ENCODE peak calls at places on chromosomes 16 and 17, in four cellular contexts. W is dorsolateral prefrontal cortex, D is IMR-90, A is kidney. X is an unnamed sample.
A peak's percentile ranks its signal among the peaks of the same experiment; 100 is the strongest.

GRCh38 chr17:47223007-47223406 is 13.9 kb downstream of the MYL4 start:
- DNase-seq in A (no peak), D (no peak), W (no peak), X (no peak)

GRCh38 chr16:63135069-63135468 is 1098.8 kb upstream of the CDH8 start:
- DNase-seq in W (no peak), A (no peak), D (no peak), X (no peak)

GRCh38 chr17:1644493-1645206 is 882 bp downstream of the SCARF1 start:
- DNase-seq in W (no peak), A (no peak), D (peak; percentile 73), X (no peak)

GRCh38 chr17:4849011-4849536 is 15.9 kb downstream of the MINK1 start:
- DNase-seq in A (peak; percentile 48), W (no peak), D (no peak), X (no peak)

GRCh38 chr17:61309857-61310256 is 89.8 kb upstream of the TBX2 start:
- DNase-seq in W (no peak), D (peak; percentile 92), A (no peak), X (no peak)

GRCh38 chr17:57644311-57644710 is 100.8 kb downstream of the CCDC182 start:
- DNase-seq in D (no peak), W (no peak), A (no peak), X (no peak)

GRCh38 chr17:49471089-49471683 is 23.9 kb upstream of the NGFR start:
- DNase-seq in W (peak; percentile 60), A (no peak), D (no peak), X (peak; percentile 34)

GRCh38 chr16:27983244-27983643 is 80.3 kb downstream of the GSG1L start:
- DNase-seq in D (no peak), W (no peak), A (no peak), X (no peak)

GRCh38 chr17:44930667-44931066 is 15.4 kb upstream of the GFAP start:
- DNase-seq in W (no peak), D (no peak), A (peak; percentile 22), X (no peak)

GRCh38 chr16:31134625-31135534 is 647 bp downstream of the PRSS8 start:
- DNase-seq in A (no peak), W (no peak), D (no peak), X (no peak)

GRCh38 chr16:31484491-31485171 is 1.7 kb downstream of the SLC5A2 start:
- DNase-seq in W (no peak), D (no peak), A (peak; percentile 93), X (no peak)

GRCh38 chr16:27853651-27854050 is 209.9 kb downstream of the GSG1L start:
- DNase-seq in A (no peak), W (no peak), D (no peak), X (no peak)

GRCh38 chr16:11698271-11698689 is 30.0 kb downstream of the SNN start:
- DNase-seq in A (no peak), W (no peak), D (peak; percentile 17), X (no peak)

GRCh38 chr17:76995352-76996105 is 127.3 kb downstream of the MGAT5B start:
- DNase-seq in D (no peak), W (no peak), A (no peak), X (no peak)

GRCh38 chr17:72273301-72274056 is 152.7 kb downstream of the SOX9 start:
- DNase-seq in A (no peak), W (no peak), D (peak; percentile 25), X (no peak)

GRCh38 chr16:58020628-58021521 is 4.7 kb upstream of the MMP15 start:
- DNase-seq in W (peak; percentile 84), A (peak; percentile 53), D (peak; percentile 43), X (no peak)

GRCh38 chr17:63314766-63315165 is 131.3 kb downstream of the CYB561 start:
- DNase-seq in W (no peak), A (no peak), D (no peak), X (no peak)

GRCh38 chr16:22946433-22946832 is 132.5 kb downstream of the HS3ST2 start:
- DNase-seq in D (no peak), W (no peak), A (no peak), X (no peak)

GRCh38 chr16:30458561-30459394 is 13.1 kb upstream of the SEPHS2 start:
- DNase-seq in A (peak; percentile 76), W (no peak), D (no peak), X (no peak)

GRCh38 chr16:31487720-31488629 is 5.1 kb downstream of the SLC5A2 start:
- DNase-seq in W (no peak), D (peak; percentile 28), A (peak; percentile 88), X (no peak)

GRCh38 chr17:71899317-71899716 is 221.5 kb upstream of the SOX9 start:
- DNase-seq in W (no peak), D (peak; percentile 59), A (no peak), X (no peak)

GRCh38 chr16:12675852-12676251 is 127.8 kb downstream of the CPPED1 start:
- DNase-seq in W (no peak), A (no peak), D (peak; percentile 75), X (no peak)

GRCh38 chr16:19524866-19525723 is 1.4 kb downstream of the CCP110 start:
- DNase-seq in A (no peak), W (no peak), D (peak; percentile 2), X (no peak)

GRCh38 chr17:70629902-70630301 is 460.6 kb downstream of the KCNJ2 start:
- DNase-seq in D (peak; percentile 13), A (no peak), W (no peak), X (no peak)

GRCh38 chr17:79993390-79994221 is 42.1 kb downstream of the TBC1D16 start:
- DNase-seq in W (no peak), A (peak; percentile 87), D (peak; percentile 94), X (peak; percentile 44)

GRCh38 chr17:28042721-28043291 is 329 bp downstream of the NLK start:
- DNase-seq in W (no peak), A (peak; percentile 66), D (no peak), X (no peak)

GRCh38 chr17:28042657-28042720 is at the start of gene NLK:
- DNase-seq in A (no peak), W (no peak), D (no peak), X (no peak)

GRCh38 chr17:28041068-28041843 is 1.2 kb upstream of the NLK start:
- DNase-seq in W (peak; percentile 100), A (peak; percentile 100), D (peak; percentile 99), X (peak; percentile 98)

GRCh38 chr17:28043296-28043695 is 819 bp downstream of the NLK start:
- DNase-seq in D (no peak), A (no peak), W (no peak), X (no peak)

GRCh38 chr17:28041844-28042656 is 427 bp upstream of the NLK start:
- DNase-seq in A (no peak), D (peak; percentile 31), W (no peak), X (no peak)
- H3K27ac ChIP-seq in A (peak overlapping the region; percentile 57), D (peak overlapping the region; percentile 63), W (peak overlapping the region; percentile 90), X (no peak overlapping the region)

DNA sequence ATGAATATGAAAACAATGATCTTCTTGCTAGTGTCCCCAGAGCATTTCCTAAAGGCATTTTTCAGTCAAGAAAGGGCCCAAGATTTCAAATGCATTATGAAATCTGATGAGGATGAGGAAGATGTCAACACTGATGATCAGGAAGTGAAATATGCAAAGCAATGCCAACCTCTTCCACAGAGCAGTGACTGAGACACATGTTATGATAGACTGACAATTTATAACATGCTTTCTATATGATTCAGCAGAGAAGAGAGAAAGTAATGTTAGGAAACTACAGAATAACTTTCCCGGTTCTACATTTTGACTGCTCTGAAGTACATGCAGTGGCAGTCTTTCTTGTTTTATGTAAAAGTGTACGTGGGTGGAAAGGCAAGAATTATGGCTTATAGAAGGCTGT is 859.1 kb upstream of the GOT2 start:
- DNase-seq in A (no peak), W (no peak), D (peak; percentile 86), X (no peak)
- H3K27ac ChIP-seq in A (no peak overlapping the region), W (no peak overlapping the region), D (peak overlapping the region; percentile 52), X (no peak overlapping the region)

GRCh38 chr16:68366062-68366461 is 55.2 kb downstream of the PRMT7 start:
- DNase-seq in D (no peak), W (no peak), A (no peak), X (no peak)

GRCh38 chr16:68364601-68364998 is 53.8 kb downstream of the PRMT7 start:
- DNase-seq in A (no peak), W (no peak), D (peak; percentile 27), X (peak; percentile 33)

GRCh38 chr16:68363847-68364600 is 53.2 kb downstream of the PRMT7 start:
- DNase-seq in A (peak; percentile 69), D (peak; percentile 11), W (no peak), X (no peak)

GRCh38 chr16:68367034-68367433 is 56.2 kb downstream of the PRMT7 start:
- DNase-seq in A (no peak), D (peak; percentile 9), W (no peak), X (no peak)

DNA sequence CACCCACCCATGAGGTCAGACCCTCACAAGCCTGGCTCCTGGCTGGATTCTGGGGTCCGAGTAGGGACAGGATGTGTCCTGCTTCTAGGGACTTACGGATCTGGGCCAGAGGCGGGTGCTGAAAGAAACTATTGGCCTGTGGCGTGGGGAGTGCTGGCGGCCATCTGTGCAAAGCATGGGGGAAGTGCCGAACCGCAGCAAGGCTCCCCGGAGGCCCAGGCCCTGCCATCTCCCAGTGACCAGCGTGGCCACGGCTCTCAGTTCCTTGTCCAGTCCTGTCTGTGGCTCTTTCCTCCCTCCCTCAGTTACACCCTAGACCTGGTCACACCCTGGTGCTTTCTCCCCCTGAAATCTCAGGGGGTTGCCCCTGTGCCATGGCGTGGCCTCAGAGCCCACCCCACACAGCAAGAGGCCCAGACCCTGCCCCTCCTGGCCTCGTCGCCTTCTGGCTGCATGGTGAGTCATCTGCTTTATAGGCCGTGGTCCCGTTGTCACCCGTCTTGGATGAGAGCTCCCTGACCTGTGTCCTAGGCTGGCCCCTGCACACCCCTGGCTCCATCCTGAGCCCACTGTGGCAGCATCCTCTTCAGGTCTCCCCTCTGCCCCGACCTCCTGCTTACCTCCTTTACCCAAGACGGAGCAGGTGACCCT is 54.5 kb downstream of the PRMT7 start:
- DNase-seq in W (no peak), A (no peak), D (no peak), X (no peak)
- H3K27ac ChIP-seq in W (no peak overlapping the region), A (no peak overlapping the region), D (no peak overlapping the region), X (peak overlapping the region; percentile 62)

GRCh38 chr17:9432121-9432866 is 143.3 kb downstream of the STX8 start:
- DNase-seq in W (no peak), A (no peak), D (peak; percentile 30), X (no peak)
- H3K27ac ChIP-seq in W (no peak overlapping the region), A (peak overlapping the region; percentile 79), D (no peak overlapping the region), X (no peak overlapping the region)

DNA sequence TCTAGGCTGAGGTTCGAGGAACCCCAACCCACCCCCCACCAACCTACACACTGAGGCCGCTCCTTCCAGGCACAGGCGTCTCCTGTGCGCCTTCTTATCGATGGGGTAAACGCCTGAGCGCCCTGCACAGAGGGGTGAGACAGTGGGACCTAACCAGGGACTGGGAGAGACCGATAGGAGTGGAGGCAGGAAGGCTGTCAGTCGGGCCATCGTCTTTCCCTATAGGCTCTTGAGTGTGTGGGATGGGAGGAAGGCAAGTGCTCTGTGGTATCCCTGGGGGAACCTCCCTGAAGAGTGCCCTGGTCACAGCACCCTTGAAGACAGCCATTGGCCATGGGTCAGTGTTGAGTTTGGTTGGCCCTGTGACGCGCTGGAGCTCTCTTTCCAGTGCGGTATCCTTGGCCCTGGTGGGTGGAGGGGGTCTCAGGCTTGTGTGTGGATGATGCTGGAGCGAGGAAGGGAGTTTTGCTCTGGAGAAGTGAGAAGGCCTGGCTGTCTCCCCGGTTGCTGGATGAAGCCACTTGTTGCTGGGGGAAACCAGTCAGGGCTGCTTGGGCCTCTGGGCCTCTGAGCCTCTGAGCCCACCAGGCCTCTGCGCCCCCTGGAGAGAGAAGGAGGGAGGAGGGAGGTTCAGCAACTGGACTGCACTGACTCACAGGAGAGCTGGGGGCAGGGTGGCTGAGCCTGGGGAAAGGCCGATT is 1.7 kb downstream of the GPRC5C start:
- DNase-seq in D (no peak), A (peak; percentile 83), W (no peak), X (no peak)
- H3K27ac ChIP-seq in D (no peak overlapping the region), A (peak overlapping the region; percentile 100), W (no peak overlapping the region), X (peak overlapping the region; percentile 44)

GRCh38 chr16:979106-979505 is 2.5 kb upstream of the SOX8 start:
- DNase-seq in W (no peak), A (no peak), D (no peak), X (no peak)
- H3K27ac ChIP-seq in W (peak overlapping the region; percentile 85), A (no peak overlapping the region), D (no peak overlapping the region), X (peak overlapping the region; percentile 98)

X was measured in caudate nucleus.